ENCODE peak calls at places on chromosomes 6 and 20, in five cellular contexts. One of them, this sample, is unnamed.

GRCh38 chr20:22579119-22579427 is 5.3 kb downstream of the FOXA2 start:
- DNase-seq in WERI-Rb-1: no peak
- DNase-seq in cardiac muscle cell: no peak
- DNase-seq in activated CD4-positive, CD25-positive, alpha-beta regulatory T cell: no peak
- DNase-seq in stimulated activated CD8-positive, alpha-beta memory T cell treated with anti-CD3 and anti-CD28 coated beads, Interleukin-12 subunit alpha, Interleukin-12 subunit beta, amount 100 ng/mL, for 4 hours: no peak
- DNase-seq in this sample: no peak

GRCh38 chr6:10505529-10505928 is 15.6 kb upstream of the GCNT2 start:
- DNase-seq in WERI-Rb-1: no peak
- DNase-seq in cardiac muscle cell: no peak
- DNase-seq in activated CD4-positive, CD25-positive, alpha-beta regulatory T cell: no peak
- DNase-seq in stimulated activated CD8-positive, alpha-beta memory T cell treated with anti-CD3 and anti-CD28 coated beads, Interleukin-12 subunit alpha, Interleukin-12 subunit beta, amount 100 ng/mL, for 4 hours: no peak
- DNase-seq in this sample: no peak

GRCh38 chr20:1804129-1804503 is 91.1 kb upstream of the SIRPA start:
- DNase-seq in WERI-Rb-1: no peak
- DNase-seq in cardiac muscle cell: no peak
- DNase-seq in activated CD4-positive, CD25-positive, alpha-beta regulatory T cell: no peak
- DNase-seq in stimulated activated CD8-positive, alpha-beta memory T cell treated with anti-CD3 and anti-CD28 coated beads, Interleukin-12 subunit alpha, Interleukin-12 subunit beta, amount 100 ng/mL, for 4 hours: no peak
- DNase-seq in this sample: no peak

GRCh38 chr6:40623931-40624330 is 36.8 kb upstream of the LRFN2 start:
- DNase-seq in WERI-Rb-1: no peak
- DNase-seq in cardiac muscle cell: no peak
- DNase-seq in activated CD4-positive, CD25-positive, alpha-beta regulatory T cell: no peak
- DNase-seq in stimulated activated CD8-positive, alpha-beta memory T cell treated with anti-CD3 and anti-CD28 coated beads, Interleukin-12 subunit alpha, Interleukin-12 subunit beta, amount 100 ng/mL, for 4 hours: no peak
- DNase-seq in this sample: no peak

GRCh38 chr20:56299362-56299761 is 50.8 kb downstream of the MC3R start:
- DNase-seq in WERI-Rb-1: no peak
- DNase-seq in cardiac muscle cell: no peak
- DNase-seq in activated CD4-positive, CD25-positive, alpha-beta regulatory T cell: no peak
- DNase-seq in stimulated activated CD8-positive, alpha-beta memory T cell treated with anti-CD3 and anti-CD28 coated beads, Interleukin-12 subunit alpha, Interleukin-12 subunit beta, amount 100 ng/mL, for 4 hours: no peak
- DNase-seq in this sample: no peak

GRCh38 chr6:154445417-154445816 is 65.1 kb downstream of the CNKSR3 start:
- DNase-seq in WERI-Rb-1: no peak
- DNase-seq in cardiac muscle cell: no peak
- DNase-seq in activated CD4-positive, CD25-positive, alpha-beta regulatory T cell: no peak
- DNase-seq in stimulated activated CD8-positive, alpha-beta memory T cell treated with anti-CD3 and anti-CD28 coated beads, Interleukin-12 subunit alpha, Interleukin-12 subunit beta, amount 100 ng/mL, for 4 hours: no peak
- DNase-seq in this sample: no peak

GRCh38 chr6:26286168-26286854 is 78.7 kb upstream of the BTN3A2 start:
- DNase-seq in WERI-Rb-1: peak; percentile 55
- DNase-seq in cardiac muscle cell: peak; percentile 79
- DNase-seq in activated CD4-positive, CD25-positive, alpha-beta regulatory T cell: peak; percentile 25
- DNase-seq in stimulated activated CD8-positive, alpha-beta memory T cell treated with anti-CD3 and anti-CD28 coated beads, Interleukin-12 subunit alpha, Interleukin-12 subunit beta, amount 100 ng/mL, for 4 hours: peak; percentile 56
- DNase-seq in this sample: peak; percentile 66

GRCh38 chr20:59342017-59342957 is 41.9 kb downstream of the EDN3 start:
- DNase-seq in WERI-Rb-1: peak; percentile 81
- DNase-seq in cardiac muscle cell: no peak
- DNase-seq in activated CD4-positive, CD25-positive, alpha-beta regulatory T cell: no peak
- DNase-seq in stimulated activated CD8-positive, alpha-beta memory T cell treated with anti-CD3 and anti-CD28 coated beads, Interleukin-12 subunit alpha, Interleukin-12 subunit beta, amount 100 ng/mL, for 4 hours: no peak
- DNase-seq in this sample: no peak

GRCh38 chr20:19024296-19025035 is 188.0 kb upstream of the SLC24A3 start:
- DNase-seq in WERI-Rb-1: no peak
- DNase-seq in cardiac muscle cell: no peak
- DNase-seq in activated CD4-positive, CD25-positive, alpha-beta regulatory T cell: no peak
- DNase-seq in stimulated activated CD8-positive, alpha-beta memory T cell treated with anti-CD3 and anti-CD28 coated beads, Interleukin-12 subunit alpha, Interleukin-12 subunit beta, amount 100 ng/mL, for 4 hours: no peak
- DNase-seq in this sample: no peak

GRCh38 chr20:37200926-37201826 is 21.8 kb upstream of the MROH8 start:
- DNase-seq in WERI-Rb-1: no peak
- DNase-seq in cardiac muscle cell: no peak
- DNase-seq in activated CD4-positive, CD25-positive, alpha-beta regulatory T cell: no peak
- DNase-seq in stimulated activated CD8-positive, alpha-beta memory T cell treated with anti-CD3 and anti-CD28 coated beads, Interleukin-12 subunit alpha, Interleukin-12 subunit beta, amount 100 ng/mL, for 4 hours: no peak
- DNase-seq in this sample: no peak

GRCh38 chr20:1390552-1391403 is 2.1 kb downstream of the FKBP1A start:
- DNase-seq in WERI-Rb-1: no peak
- DNase-seq in cardiac muscle cell: no peak
- DNase-seq in activated CD4-positive, CD25-positive, alpha-beta regulatory T cell: no peak
- DNase-seq in stimulated activated CD8-positive, alpha-beta memory T cell treated with anti-CD3 and anti-CD28 coated beads, Interleukin-12 subunit alpha, Interleukin-12 subunit beta, amount 100 ng/mL, for 4 hours: no peak
- DNase-seq in this sample: no peak

GRCh38 chr6:55578537-55579363 is at the start of gene HMGCLL1:
- DNase-seq in WERI-Rb-1: peak; percentile 78
- DNase-seq in cardiac muscle cell: peak; percentile 10
- DNase-seq in activated CD4-positive, CD25-positive, alpha-beta regulatory T cell: no peak
- DNase-seq in stimulated activated CD8-positive, alpha-beta memory T cell treated with anti-CD3 and anti-CD28 coated beads, Interleukin-12 subunit alpha, Interleukin-12 subunit beta, amount 100 ng/mL, for 4 hours: no peak
- DNase-seq in this sample: peak; percentile 40

GRCh38 chr6:2081155-2082138 is 164.0 kb downstream of the GMDS start:
- DNase-seq in WERI-Rb-1: no peak
- DNase-seq in cardiac muscle cell: no peak
- DNase-seq in activated CD4-positive, CD25-positive, alpha-beta regulatory T cell: no peak
- DNase-seq in stimulated activated CD8-positive, alpha-beta memory T cell treated with anti-CD3 and anti-CD28 coated beads, Interleukin-12 subunit alpha, Interleukin-12 subunit beta, amount 100 ng/mL, for 4 hours: no peak
- DNase-seq in this sample: no peak

GRCh38 chr6:1240766-1241165 is 71.1 kb upstream of the FOXQ1 start:
- DNase-seq in WERI-Rb-1: no peak
- DNase-seq in cardiac muscle cell: peak; percentile 2
- DNase-seq in activated CD4-positive, CD25-positive, alpha-beta regulatory T cell: no peak
- DNase-seq in stimulated activated CD8-positive, alpha-beta memory T cell treated with anti-CD3 and anti-CD28 coated beads, Interleukin-12 subunit alpha, Interleukin-12 subunit beta, amount 100 ng/mL, for 4 hours: no peak
- DNase-seq in this sample: no peak

GRCh38 chr6:155126727-155127439 is 131.8 kb downstream of the TIAM2 start:
- DNase-seq in WERI-Rb-1: no peak
- DNase-seq in cardiac muscle cell: peak; percentile 54
- DNase-seq in activated CD4-positive, CD25-positive, alpha-beta regulatory T cell: no peak
- DNase-seq in stimulated activated CD8-positive, alpha-beta memory T cell treated with anti-CD3 and anti-CD28 coated beads, Interleukin-12 subunit alpha, Interleukin-12 subunit beta, amount 100 ng/mL, for 4 hours: peak; percentile 1
- DNase-seq in this sample: no peak

GRCh38 chr6:80454197-80454596 is 347.7 kb downstream of the BCKDHB start:
- DNase-seq in WERI-Rb-1: no peak
- DNase-seq in cardiac muscle cell: peak; percentile 84
- DNase-seq in activated CD4-positive, CD25-positive, alpha-beta regulatory T cell: no peak
- DNase-seq in stimulated activated CD8-positive, alpha-beta memory T cell treated with anti-CD3 and anti-CD28 coated beads, Interleukin-12 subunit alpha, Interleukin-12 subunit beta, amount 100 ng/mL, for 4 hours: no peak
- DNase-seq in this sample: no peak

GRCh38 chr6:17536586-17536985 is 63.5 kb upstream of the FAM8A1 start:
- DNase-seq in WERI-Rb-1: no peak
- DNase-seq in cardiac muscle cell: no peak
- DNase-seq in activated CD4-positive, CD25-positive, alpha-beta regulatory T cell: no peak
- DNase-seq in stimulated activated CD8-positive, alpha-beta memory T cell treated with anti-CD3 and anti-CD28 coated beads, Interleukin-12 subunit alpha, Interleukin-12 subunit beta, amount 100 ng/mL, for 4 hours: no peak
- DNase-seq in this sample: no peak

GRCh38 chr6:163711071-163711470 is 296.6 kb downstream of the QKI start:
- DNase-seq in WERI-Rb-1: no peak
- DNase-seq in cardiac muscle cell: no peak
- DNase-seq in activated CD4-positive, CD25-positive, alpha-beta regulatory T cell: no peak
- DNase-seq in stimulated activated CD8-positive, alpha-beta memory T cell treated with anti-CD3 and anti-CD28 coated beads, Interleukin-12 subunit alpha, Interleukin-12 subunit beta, amount 100 ng/mL, for 4 hours: no peak
- DNase-seq in this sample: no peak

GRCh38 chr6:138346302-138347195 is 31.2 kb upstream of the SMIM28 start:
- DNase-seq in WERI-Rb-1: no peak
- DNase-seq in cardiac muscle cell: peak; percentile 51
- DNase-seq in activated CD4-positive, CD25-positive, alpha-beta regulatory T cell: no peak
- DNase-seq in stimulated activated CD8-positive, alpha-beta memory T cell treated with anti-CD3 and anti-CD28 coated beads, Interleukin-12 subunit alpha, Interleukin-12 subunit beta, amount 100 ng/mL, for 4 hours: no peak
- DNase-seq in this sample: no peak

GRCh38 chr6:161407581-161407980 is 133.7 kb upstream of the AGPAT4 start:
- DNase-seq in WERI-Rb-1: no peak
- DNase-seq in cardiac muscle cell: peak; percentile 72
- DNase-seq in activated CD4-positive, CD25-positive, alpha-beta regulatory T cell: no peak
- DNase-seq in stimulated activated CD8-positive, alpha-beta memory T cell treated with anti-CD3 and anti-CD28 coated beads, Interleukin-12 subunit alpha, Interleukin-12 subunit beta, amount 100 ng/mL, for 4 hours: no peak
- DNase-seq in this sample: no peak

GRCh38 chr20:11267131-11267761 is 593.4 kb upstream of the JAG1 start:
- DNase-seq in WERI-Rb-1: no peak
- DNase-seq in cardiac muscle cell: peak; percentile 96
- DNase-seq in activated CD4-positive, CD25-positive, alpha-beta regulatory T cell: no peak
- DNase-seq in stimulated activated CD8-positive, alpha-beta memory T cell treated with anti-CD3 and anti-CD28 coated beads, Interleukin-12 subunit alpha, Interleukin-12 subunit beta, amount 100 ng/mL, for 4 hours: no peak
- DNase-seq in this sample: no peak

GRCh38 chr6:113856011-113856551 is 1.1 kb upstream of the MARCKS start:
- DNase-seq in WERI-Rb-1: peak; percentile 35
- DNase-seq in cardiac muscle cell: peak; percentile 72
- DNase-seq in activated CD4-positive, CD25-positive, alpha-beta regulatory T cell: no peak
- DNase-seq in stimulated activated CD8-positive, alpha-beta memory T cell treated with anti-CD3 and anti-CD28 coated beads, Interleukin-12 subunit alpha, Interleukin-12 subunit beta, amount 100 ng/mL, for 4 hours: no peak
- DNase-seq in this sample: peak; percentile 23

GRCh38 chr6:138241381-138241780 is 23.1 kb upstream of the PBOV1 start:
- DNase-seq in WERI-Rb-1: no peak
- DNase-seq in cardiac muscle cell: no peak
- DNase-seq in activated CD4-positive, CD25-positive, alpha-beta regulatory T cell: no peak
- DNase-seq in stimulated activated CD8-positive, alpha-beta memory T cell treated with anti-CD3 and anti-CD28 coated beads, Interleukin-12 subunit alpha, Interleukin-12 subunit beta, amount 100 ng/mL, for 4 hours: no peak
- DNase-seq in this sample: no peak

GRCh38 chr6:69771158-69771906 is 25.5 kb downstream of the LMBRD1 start:
- DNase-seq in WERI-Rb-1: no peak
- DNase-seq in cardiac muscle cell: peak; percentile 33
- DNase-seq in activated CD4-positive, CD25-positive, alpha-beta regulatory T cell: no peak
- DNase-seq in stimulated activated CD8-positive, alpha-beta memory T cell treated with anti-CD3 and anti-CD28 coated beads, Interleukin-12 subunit alpha, Interleukin-12 subunit beta, amount 100 ng/mL, for 4 hours: no peak
- DNase-seq in this sample: no peak

GRCh38 chr6:15672291-15672690 is 9.5 kb upstream of the DTNBP1 start:
- DNase-seq in WERI-Rb-1: no peak
- DNase-seq in cardiac muscle cell: no peak
- DNase-seq in activated CD4-positive, CD25-positive, alpha-beta regulatory T cell: no peak
- DNase-seq in stimulated activated CD8-positive, alpha-beta memory T cell treated with anti-CD3 and anti-CD28 coated beads, Interleukin-12 subunit alpha, Interleukin-12 subunit beta, amount 100 ng/mL, for 4 hours: no peak
- DNase-seq in this sample: no peak

GRCh38 chr6:7993952-7994351 is 70.2 kb downstream of the BLOC1S5 start:
- DNase-seq in WERI-Rb-1: no peak
- DNase-seq in cardiac muscle cell: no peak
- DNase-seq in activated CD4-positive, CD25-positive, alpha-beta regulatory T cell: no peak
- DNase-seq in stimulated activated CD8-positive, alpha-beta memory T cell treated with anti-CD3 and anti-CD28 coated beads, Interleukin-12 subunit alpha, Interleukin-12 subunit beta, amount 100 ng/mL, for 4 hours: no peak
- DNase-seq in this sample: no peak

GRCh38 chr20:47782920-47783552 is 2.2 kb downstream of the SULF2 start:
- DNase-seq in WERI-Rb-1: no peak
- DNase-seq in cardiac muscle cell: no peak
- DNase-seq in activated CD4-positive, CD25-positive, alpha-beta regulatory T cell: no peak
- DNase-seq in stimulated activated CD8-positive, alpha-beta memory T cell treated with anti-CD3 and anti-CD28 coated beads, Interleukin-12 subunit alpha, Interleukin-12 subunit beta, amount 100 ng/mL, for 4 hours: no peak
- DNase-seq in this sample: no peak

GRCh38 chr6:20092071-20092566 is 120.2 kb downstream of the MBOAT1 start:
- DNase-seq in WERI-Rb-1: peak; percentile 30
- DNase-seq in cardiac muscle cell: peak; percentile 64
- DNase-seq in activated CD4-positive, CD25-positive, alpha-beta regulatory T cell: no peak
- DNase-seq in stimulated activated CD8-positive, alpha-beta memory T cell treated with anti-CD3 and anti-CD28 coated beads, Interleukin-12 subunit alpha, Interleukin-12 subunit beta, amount 100 ng/mL, for 4 hours: no peak
- DNase-seq in this sample: no peak

GRCh38 chr6:50381106-50381415 is 331.3 kb upstream of the DEFB112 start:
- DNase-seq in WERI-Rb-1: no peak
- DNase-seq in cardiac muscle cell: no peak
- DNase-seq in activated CD4-positive, CD25-positive, alpha-beta regulatory T cell: no peak
- DNase-seq in stimulated activated CD8-positive, alpha-beta memory T cell treated with anti-CD3 and anti-CD28 coated beads, Interleukin-12 subunit alpha, Interleukin-12 subunit beta, amount 100 ng/mL, for 4 hours: no peak
- DNase-seq in this sample: no peak

GRCh38 chr20:58149412-58150091 is 78.9 kb downstream of the ANKRD60 start:
- DNase-seq in WERI-Rb-1: no peak
- DNase-seq in cardiac muscle cell: no peak
- DNase-seq in activated CD4-positive, CD25-positive, alpha-beta regulatory T cell: no peak
- DNase-seq in stimulated activated CD8-positive, alpha-beta memory T cell treated with anti-CD3 and anti-CD28 coated beads, Interleukin-12 subunit alpha, Interleukin-12 subunit beta, amount 100 ng/mL, for 4 hours: no peak
- DNase-seq in this sample: no peak

GRCh38 chr20:32484221-32485125 is 100.7 kb downstream of the NOL4L start:
- DNase-seq in WERI-Rb-1: peak; percentile 66
- DNase-seq in cardiac muscle cell: no peak
- DNase-seq in activated CD4-positive, CD25-positive, alpha-beta regulatory T cell: no peak
- DNase-seq in stimulated activated CD8-positive, alpha-beta memory T cell treated with anti-CD3 and anti-CD28 coated beads, Interleukin-12 subunit alpha, Interleukin-12 subunit beta, amount 100 ng/mL, for 4 hours: no peak
- DNase-seq in this sample: peak; percentile 72

GRCh38 chr6:84882768-84883766 is 118.7 kb upstream of the TBX18 start:
- DNase-seq in WERI-Rb-1: no peak
- DNase-seq in cardiac muscle cell: no peak
- DNase-seq in activated CD4-positive, CD25-positive, alpha-beta regulatory T cell: no peak
- DNase-seq in stimulated activated CD8-positive, alpha-beta memory T cell treated with anti-CD3 and anti-CD28 coated beads, Interleukin-12 subunit alpha, Interleukin-12 subunit beta, amount 100 ng/mL, for 4 hours: no peak
- DNase-seq in this sample: no peak

GRCh38 chr6:56839533-56840183 is 115.2 kb upstream of the BEND6 start:
- DNase-seq in WERI-Rb-1: no peak
- DNase-seq in cardiac muscle cell: no peak
- DNase-seq in activated CD4-positive, CD25-positive, alpha-beta regulatory T cell: no peak
- DNase-seq in stimulated activated CD8-positive, alpha-beta memory T cell treated with anti-CD3 and anti-CD28 coated beads, Interleukin-12 subunit alpha, Interleukin-12 subunit beta, amount 100 ng/mL, for 4 hours: no peak
- DNase-seq in this sample: no peak